ENCODE peak calls at places on chromosomes 2 and 18, in four cellular contexts. One of them, this sample, is unnamed.

GRCh38 chr2:196638765-196639164 is 750 bp upstream of the CCDC150 start:
- DNase-seq in activated CD8-positive, alpha-beta memory T cell treated with anti-CD3 and anti-CD28 coated beads for 1 hour: no peak
- DNase-seq in astrocyte of the spinal cord: no peak
- DNase-seq in HEK293T: no peak
- DNase-seq in this sample: no peak

GRCh38 chr2:196376984-196377877 is 205.9 kb upstream of the STK17B start:
- DNase-seq in activated CD8-positive, alpha-beta memory T cell treated with anti-CD3 and anti-CD28 coated beads for 1 hour: no peak
- DNase-seq in astrocyte of the spinal cord: peak; percentile 54
- DNase-seq in HEK293T: no peak
- DNase-seq in this sample: no peak

GRCh38 chr18:48827321-48828200 is 123.2 kb downstream of the SMAD7 start:
- DNase-seq in activated CD8-positive, alpha-beta memory T cell treated with anti-CD3 and anti-CD28 coated beads for 1 hour: no peak
- DNase-seq in astrocyte of the spinal cord: peak; percentile 91
- DNase-seq in HEK293T: peak; percentile 46
- DNase-seq in this sample: no peak

GRCh38 chr18:77397617-77398016 is 148.0 kb downstream of the GALR1 start:
- DNase-seq in activated CD8-positive, alpha-beta memory T cell treated with anti-CD3 and anti-CD28 coated beads for 1 hour: no peak
- DNase-seq in astrocyte of the spinal cord: no peak
- DNase-seq in HEK293T: no peak
- DNase-seq in this sample: no peak

GRCh38 chr2:12201369-12201768 is 454.9 kb downstream of the LPIN1 start:
- DNase-seq in activated CD8-positive, alpha-beta memory T cell treated with anti-CD3 and anti-CD28 coated beads for 1 hour: no peak
- DNase-seq in astrocyte of the spinal cord: no peak
- DNase-seq in HEK293T: no peak
- DNase-seq in this sample: no peak

GRCh38 chr2:17754773-17755425 is 961 bp downstream of the GEN1 start:
- DNase-seq in activated CD8-positive, alpha-beta memory T cell treated with anti-CD3 and anti-CD28 coated beads for 1 hour: no peak
- DNase-seq in astrocyte of the spinal cord: no peak
- DNase-seq in HEK293T: no peak
- DNase-seq in this sample: no peak

GRCh38 chr2:189500456-189501160 is 59.3 kb downstream of the WDR75 start:
- DNase-seq in activated CD8-positive, alpha-beta memory T cell treated with anti-CD3 and anti-CD28 coated beads for 1 hour: no peak
- DNase-seq in astrocyte of the spinal cord: no peak
- DNase-seq in HEK293T: no peak
- DNase-seq in this sample: no peak

GRCh38 chr2:64915510-64915900 is 73.7 kb upstream of the SLC1A4 start:
- DNase-seq in activated CD8-positive, alpha-beta memory T cell treated with anti-CD3 and anti-CD28 coated beads for 1 hour: no peak
- DNase-seq in astrocyte of the spinal cord: no peak
- DNase-seq in HEK293T: no peak
- DNase-seq in this sample: no peak

GRCh38 chr2:218897394-218898108 is 16.9 kb downstream of the WNT10A start:
- DNase-seq in activated CD8-positive, alpha-beta memory T cell treated with anti-CD3 and anti-CD28 coated beads for 1 hour: no peak
- DNase-seq in astrocyte of the spinal cord: no peak
- DNase-seq in HEK293T: no peak
- DNase-seq in this sample: no peak

GRCh38 chr2:114111329-114111728 is 221.4 kb downstream of the ACTR3 start:
- DNase-seq in activated CD8-positive, alpha-beta memory T cell treated with anti-CD3 and anti-CD28 coated beads for 1 hour: no peak
- DNase-seq in astrocyte of the spinal cord: no peak
- DNase-seq in HEK293T: no peak
- DNase-seq in this sample: no peak

GRCh38 chr18:63775166-63775730 is at the start of gene SERPINB7:
- DNase-seq in activated CD8-positive, alpha-beta memory T cell treated with anti-CD3 and anti-CD28 coated beads for 1 hour: no peak
- DNase-seq in astrocyte of the spinal cord: peak; percentile 80
- DNase-seq in HEK293T: no peak
- DNase-seq in this sample: no peak

GRCh38 chr2:224982910-224983688 is 59.2 kb downstream of the DOCK10 start:
- DNase-seq in activated CD8-positive, alpha-beta memory T cell treated with anti-CD3 and anti-CD28 coated beads for 1 hour: no peak
- DNase-seq in astrocyte of the spinal cord: peak; percentile 79
- DNase-seq in HEK293T: no peak
- DNase-seq in this sample: no peak

GRCh38 chr18:62486290-62486964 is 36.4 kb upstream of the ZCCHC2 start:
- DNase-seq in activated CD8-positive, alpha-beta memory T cell treated with anti-CD3 and anti-CD28 coated beads for 1 hour: no peak
- DNase-seq in astrocyte of the spinal cord: peak; percentile 22
- DNase-seq in HEK293T: no peak
- DNase-seq in this sample: no peak

This sample was measured in neural crest cell.